ENCODE peak calls at places on chromosome 5, in four cellular contexts. R is esophagus squamous epithelium, W is heart right ventricle, O is foreskin keratinocyte. M is an unnamed sample.

GRCh38 chr5:115888027-115888426 is 46.3 kb downstream of the AP3S1 start:
- DNase-seq in R (no peak), O (no peak), W (no peak), M (no peak)

GRCh38 chr5:2767089-2767488 is 15.6 kb upstream of the IRX2 start:
- DNase-seq in O (no peak), W (no peak), R (no peak), M (no peak)

GRCh38 chr5:13574634-13575033 is 369.9 kb downstream of the DNAH5 start:
- DNase-seq in O (no peak), R (no peak), W (no peak), M (no peak)

GRCh38 chr5:111942661-111943401 is 185.8 kb upstream of the NREP start:
- DNase-seq in R (no peak), O (no peak), W (no peak), M (no peak)

GRCh38 chr5:172953776-172954189 is 5.4 kb upstream of the RPL26L1 start:
- DNase-seq in W (no peak), R (no peak), O (peak), M (no peak)

GRCh38 chr5:56848206-56848605 is 32.9 kb downstream of the MAP3K1 start:
- DNase-seq in W (no peak), R (no peak), O (no peak), M (no peak)

GRCh38 chr5:54021413-54022155 is 288.8 kb downstream of the ARL15 start:
- DNase-seq in W (no peak), R (no peak), O (no peak), M (no peak)

GRCh38 chr5:119105971-119106370 is 35.1 kb downstream of the DMXL1 start:
- DNase-seq in R (no peak), O (no peak), W (no peak), M (no peak)

GRCh38 chr5:7745882-7746735 is 104.8 kb downstream of the CFAP90 start:
- DNase-seq in W (peak), R (no peak), O (peak), M (peak)

GRCh38 chr5:115815693-115816225 is 700 bp downstream of the CDO1 start:
- DNase-seq in R (no peak), O (no peak), W (peak), M (peak)

GRCh38 chr5:124824637-124825158 is 78.3 kb upstream of the ZNF608 start:
- DNase-seq in O (peak), R (no peak), W (no peak), M (no peak)

GRCh38 chr5:61407706-61408105 is 75.6 kb downstream of the ZSWIM6 start:
- DNase-seq in O (no peak), R (no peak), W (no peak), M (no peak)

GRCh38 chr5:142290574-142291299 is 34.1 kb downstream of the SPRY4 start:
- DNase-seq in R (no peak), W (peak), O (no peak), M (no peak)

GRCh38 chr5:142179776-142180387 is 71.3 kb downstream of the NDFIP1 start:
- DNase-seq in O (no peak), W (no peak), R (no peak), M (no peak)

GRCh38 chr5:172423379-172424110 is 30.8 kb downstream of the SH3PXD2B start:
- DNase-seq in O (no peak), W (no peak), R (no peak), M (no peak)

DNA sequence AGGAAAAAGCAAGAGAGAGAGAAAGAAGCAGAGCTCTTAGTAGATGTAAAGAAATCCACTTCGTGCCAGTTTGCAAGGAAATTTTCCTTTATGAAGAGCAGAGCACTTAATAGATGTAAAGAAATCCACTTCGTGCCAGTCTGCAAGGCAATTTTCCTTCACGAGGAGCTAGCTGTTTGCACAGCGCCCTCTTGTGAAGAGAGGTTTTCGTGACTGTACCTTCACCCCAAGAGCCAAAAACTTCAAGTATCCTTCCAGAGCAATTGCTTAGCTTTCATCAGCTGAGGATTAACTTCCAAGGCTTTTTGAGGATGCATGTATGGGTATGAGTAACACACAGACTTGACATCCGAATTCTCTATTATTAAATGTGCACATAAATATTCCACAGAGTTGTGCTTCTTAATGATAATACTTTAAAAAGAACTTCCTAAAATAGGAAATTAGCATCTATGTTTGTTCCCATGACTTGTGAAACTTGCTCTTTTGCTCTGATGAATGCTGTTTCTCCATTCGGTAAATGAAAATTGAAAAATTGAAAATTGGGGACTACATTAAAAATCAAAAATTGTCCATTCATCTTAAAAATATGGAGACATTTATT is 525.6 kb downstream of the PDE4D start:
- DNase-seq in O (peak), W (no peak), R (peak), M (peak)
- TF ChIP-seq CTCF in O (peak), W (peak), R (peak), M (peak)

GRCh38 chr5:94021246-94021645 is 279.8 kb upstream of the POU5F2 start:
- DNase-seq in W (no peak), R (no peak), O (peak), M (no peak)
- TF ChIP-seq CTCF in W (no peak), R (no peak), O (no peak), M (no peak)

DNA sequence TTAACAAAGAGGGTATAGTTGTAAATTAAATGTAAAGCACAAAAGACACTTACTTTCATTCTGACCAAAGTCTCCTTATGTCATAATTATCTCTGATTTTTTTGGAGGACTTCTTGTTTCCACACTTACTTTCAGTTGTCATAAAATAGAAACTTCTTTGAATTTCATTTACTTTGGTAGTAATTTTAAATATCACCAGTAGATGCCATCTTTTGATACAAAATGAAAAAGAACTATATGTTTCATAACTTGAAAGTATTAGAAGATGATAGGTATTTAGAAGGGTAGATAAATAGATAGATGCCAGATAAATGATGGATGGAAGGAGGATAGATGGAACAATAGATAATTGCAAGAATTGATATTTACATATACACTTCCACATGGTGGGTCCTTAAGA is 1865.3 kb upstream of the CDH9 start:
- DNase-seq in R (no peak), O (no peak), W (no peak), M (no peak)
- TF ChIP-seq CTCF in R (no peak), O (no peak), W (no peak), M (no peak)

GRCh38 chr5:99911971-99912370 is 623.2 kb upstream of the FAM174A start:
- DNase-seq in O (no peak), W (no peak), R (no peak), M (no peak)
- TF ChIP-seq CTCF in O (peak), W (no peak), R (no peak), M (peak)

GRCh38 chr5:154526231-154527226 is 48.5 kb upstream of the HAND1 start:
- DNase-seq in W (no peak), O (no peak), R (no peak), M (no peak)
- TF ChIP-seq CTCF in W (no peak), O (no peak), R (no peak), M (no peak)

M was measured in neural crest cell.